ENCODE peak calls at places on chromosomes 2 and 18, in ten cellular contexts. F is ovary, C is Peyer's patch, K is IMR-90, H is HepG2, J is GM12878, V is esophagus squamous epithelium, Q is stomach, P is spleen, Y is tibial nerve. E is an unnamed sample. For H3K27me3 and H3K4me1, the result is how much of the 10 kb centered on the place peaks cover.

GRCh38 chr2:168196764-168197180 is 50.6 kb downstream of the STK39 start:
- DNase-seq in H (peak), C (peak), J (no peak), K (no peak), P (no peak), V (no peak), Y (no peak), Q (peak), F (no peak), E (no peak)

GRCh38 chr2:157897106-157897971 is 21.2 kb upstream of the ACVR1 start:
- DNase-seq in Y (no peak), F (no peak), P (no peak), J (no peak), H (no peak), Q (no peak), V (no peak), C (peak), K (no peak), E (no peak)

GRCh38 chr2:144925886-144926285 is 406.0 kb upstream of the ZEB2 start:
- DNase-seq in J (no peak), V (no peak), K (no peak), C (no peak), Y (no peak), P (no peak), H (no peak), F (no peak), Q (no peak), E (no peak)

GRCh38 chr18:55763298-55763697 is 175.3 kb upstream of the TCF4 start:
- DNase-seq in P (no peak), J (no peak), H (no peak), K (peak), Q (no peak), C (no peak), V (no peak), F (no peak), Y (no peak), E (no peak)

GRCh38 chr2:41621578-41621977 is 426.2 kb upstream of the PKDCC start:
- DNase-seq in H (no peak), C (no peak), V (no peak), K (no peak), J (no peak), Y (no peak), Q (no peak), P (no peak), F (no peak), E (no peak)

GRCh38 chr2:187319441-187320108 is 128.5 kb downstream of the CALCRL start:
- DNase-seq in F (no peak), K (no peak), Y (no peak), J (no peak), P (no peak), V (no peak), H (no peak), C (no peak), Q (no peak), E (no peak)

GRCh38 chr2:179226203-179226960 is 38.2 kb downstream of the SESTD1 start:
- DNase-seq in V (no peak), Y (no peak), Q (no peak), H (no peak), C (no peak), K (no peak), J (no peak), P (no peak), F (no peak), E (no peak)

GRCh38 chr2:42964444-42965081 is 172.2 kb upstream of the HAAO start:
- DNase-seq in Y (peak), H (no peak), V (no peak), J (no peak), C (peak), P (peak), F (peak), K (peak), Q (no peak), E (peak)

GRCh38 chr2:199431748-199432213 is 26.0 kb downstream of the SATB2 start:
- DNase-seq in J (no peak), F (no peak), H (no peak), Q (no peak), P (no peak), C (no peak), V (no peak), Y (no peak), K (peak), E (no peak)

GRCh38 chr2:7607774-7608173 is 690.6 kb downstream of the RNF144A start:
- DNase-seq in Q (no peak), H (no peak), J (no peak), F (no peak), P (no peak), V (no peak), Y (no peak), C (no peak), K (no peak), E (no peak)

GRCh38 chr2:177396630-177397460 is 4.3 kb downstream of the AGPS start:
- DNase-seq in C (no peak), H (peak), Y (no peak), P (no peak), Q (no peak), J (no peak), V (no peak), F (no peak), K (peak), E (no peak)

GRCh38 chr2:62577994-62578836 is 72.2 kb upstream of the TMEM17 start:
- DNase-seq in V (no peak), Q (no peak), C (no peak), Y (no peak), K (peak), H (peak), P (no peak), J (no peak), F (no peak), E (peak)

GRCh38 chr2:44825702-44826101 is 115.8 kb upstream of the SIX3 start:
- DNase-seq in H (no peak), J (no peak), K (no peak), V (no peak), F (no peak), Y (no peak), C (no peak), P (no peak), Q (no peak), E (no peak)

GRCh38 chr18:36455931-36456330 is 158.4 kb downstream of the FHOD3 start:
- DNase-seq in J (no peak), H (no peak), Y (no peak), P (no peak), F (no peak), V (no peak), C (no peak), K (no peak), Q (no peak), E (no peak)

GRCh38 chr18:44781890-44782289 is 101.2 kb downstream of the SETBP1 start:
- DNase-seq in F (no peak), Q (no peak), J (no peak), K (peak), V (no peak), P (no peak), H (no peak), C (no peak), Y (no peak), E (no peak)

GRCh38 chr18:24860978-24861680 is 400.7 kb downstream of the HRH4 start:
- DNase-seq in P (no peak), C (no peak), V (no peak), J (no peak), H (no peak), K (peak), Y (no peak), Q (no peak), F (no peak), E (no peak)

GRCh38 chr2:5690718-5691658 is 1.2 kb upstream of the SOX11 start:
- DNase-seq in Y (no peak), V (no peak), Q (no peak), J (no peak), H (no peak), F (no peak), P (no peak), K (peak), C (no peak), E (no peak)

GRCh38 chr18:59266019-59266369 is 7.3 kb downstream of the RAX start:
- DNase-seq in F (no peak), H (no peak), C (no peak), P (no peak), V (no peak), J (no peak), Q (no peak), Y (no peak), K (no peak), E (no peak)

GRCh38 chr18:59264651-59265245 is 8.5 kb downstream of the RAX start:
- DNase-seq in F (no peak), H (no peak), J (no peak), C (no peak), Y (no peak), Q (no peak), K (no peak), P (no peak), V (no peak), E (no peak)

GRCh38 chr18:59263566-59264135 is 9.6 kb downstream of the RAX start:
- DNase-seq in Q (no peak), Y (no peak), V (no peak), H (no peak), P (peak), C (no peak), J (no peak), F (no peak), K (no peak), E (no peak)

GRCh38 chr18:59265246-59266018 is 7.8 kb downstream of the RAX start:
- DNase-seq in J (no peak), V (no peak), C (no peak), Q (no peak), K (no peak), F (no peak), H (no peak), P (no peak), Y (no peak), E (no peak)

DNA sequence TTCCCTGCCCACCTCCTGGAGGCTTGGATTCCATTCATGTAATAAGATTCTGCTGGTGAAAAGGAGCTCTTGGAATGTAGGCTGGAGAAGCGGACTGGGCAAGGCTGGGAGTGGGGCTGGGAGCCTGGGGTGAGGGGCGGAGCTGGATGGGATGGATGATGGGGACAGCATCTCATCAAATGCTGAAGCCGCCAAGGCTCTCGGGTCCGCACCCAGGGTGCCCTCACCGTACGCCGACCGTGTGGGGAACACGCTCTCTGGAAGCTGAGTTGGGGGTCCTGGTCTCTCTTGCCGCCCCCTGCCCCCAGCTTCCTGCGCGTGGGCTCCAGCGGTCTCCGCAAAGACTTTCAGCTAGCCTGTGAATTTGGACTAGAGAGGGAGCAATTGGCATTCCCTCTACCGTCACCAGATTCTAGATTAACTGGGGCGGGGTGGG is 9.1 kb downstream of the RAX start:
- DNase-seq in J (no peak), F (no peak), C (no peak), K (no peak), P (no peak), Q (no peak), Y (no peak), V (no peak), H (no peak), E (no peak)
- H3K27me3 ChIP-seq in J (under half), F (under half), C (under half), K (half or more), P (half or more), Q (half or more), Y (under half), V (under half), H (under half), E (under half)

DNA sequence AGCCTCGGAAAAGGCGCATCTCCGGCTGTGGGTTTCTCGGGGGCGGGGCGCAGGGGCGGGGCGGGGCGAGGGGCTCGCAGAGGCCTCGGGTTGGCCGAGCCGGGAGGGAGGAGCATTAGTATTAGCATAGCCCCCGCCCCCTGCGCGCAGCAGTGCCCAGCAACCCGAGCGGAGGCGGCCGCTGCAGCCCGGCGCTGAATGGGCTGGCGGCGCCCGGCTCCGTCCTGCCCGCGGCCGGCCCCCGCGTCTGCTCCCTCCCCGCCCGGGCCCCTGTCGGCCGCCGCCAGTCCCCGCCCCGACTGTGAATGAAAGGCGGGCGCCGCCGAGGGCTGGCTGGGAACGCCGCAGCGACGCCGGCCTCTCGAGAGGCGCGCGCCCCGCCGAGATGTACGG is at the start of gene EFR3B:
- DNase-seq in H (peak), Y (peak), P (peak), J (peak), F (peak), K (peak), Q (peak), V (peak), C (peak), E (peak)
- TF ChIP-seq POLR2A in H (no peak), Y (peak), P (no peak), J (peak), F (peak), K (peak), Q (no peak), V (no peak), C (no peak), E (no peak)

GRCh38 chr2:18151237-18151636 is 272.8 kb downstream of the KCNS3 start:
- DNase-seq in F (no peak), V (no peak), Y (no peak), J (no peak), Q (no peak), P (no peak), K (no peak), H (no peak), C (no peak), E (no peak)
- H3K4me1 ChIP-seq in F (under half), V (under half), Y (under half), J (under half), Q (under half), P (under half), K (under half), H (under half), C (under half), E (under half)

GRCh38 chr2:218983263-218983970 is 1.6 kb downstream of the FEV start:
- DNase-seq in F (no peak), J (no peak), C (no peak), K (no peak), P (no peak), Y (no peak), H (no peak), Q (no peak), V (no peak), E (no peak)

GRCh38 chr2:218982312-218983262 is 2.4 kb downstream of the FEV start:
- DNase-seq in Y (no peak), V (no peak), H (no peak), F (no peak), J (no peak), K (no peak), C (no peak), Q (no peak), P (no peak), E (no peak)

GRCh38 chr2:218980800-218981389 is 4.1 kb downstream of the FEV start:
- DNase-seq in J (no peak), K (no peak), C (no peak), H (no peak), F (no peak), Y (no peak), V (no peak), P (peak), Q (no peak), E (no peak)

GRCh38 chr2:218981390-218982311 is 3.3 kb downstream of the FEV start:
- DNase-seq in Y (no peak), J (no peak), P (peak), C (peak), H (no peak), F (peak), K (peak), Q (peak), V (no peak), E (no peak)

DNA sequence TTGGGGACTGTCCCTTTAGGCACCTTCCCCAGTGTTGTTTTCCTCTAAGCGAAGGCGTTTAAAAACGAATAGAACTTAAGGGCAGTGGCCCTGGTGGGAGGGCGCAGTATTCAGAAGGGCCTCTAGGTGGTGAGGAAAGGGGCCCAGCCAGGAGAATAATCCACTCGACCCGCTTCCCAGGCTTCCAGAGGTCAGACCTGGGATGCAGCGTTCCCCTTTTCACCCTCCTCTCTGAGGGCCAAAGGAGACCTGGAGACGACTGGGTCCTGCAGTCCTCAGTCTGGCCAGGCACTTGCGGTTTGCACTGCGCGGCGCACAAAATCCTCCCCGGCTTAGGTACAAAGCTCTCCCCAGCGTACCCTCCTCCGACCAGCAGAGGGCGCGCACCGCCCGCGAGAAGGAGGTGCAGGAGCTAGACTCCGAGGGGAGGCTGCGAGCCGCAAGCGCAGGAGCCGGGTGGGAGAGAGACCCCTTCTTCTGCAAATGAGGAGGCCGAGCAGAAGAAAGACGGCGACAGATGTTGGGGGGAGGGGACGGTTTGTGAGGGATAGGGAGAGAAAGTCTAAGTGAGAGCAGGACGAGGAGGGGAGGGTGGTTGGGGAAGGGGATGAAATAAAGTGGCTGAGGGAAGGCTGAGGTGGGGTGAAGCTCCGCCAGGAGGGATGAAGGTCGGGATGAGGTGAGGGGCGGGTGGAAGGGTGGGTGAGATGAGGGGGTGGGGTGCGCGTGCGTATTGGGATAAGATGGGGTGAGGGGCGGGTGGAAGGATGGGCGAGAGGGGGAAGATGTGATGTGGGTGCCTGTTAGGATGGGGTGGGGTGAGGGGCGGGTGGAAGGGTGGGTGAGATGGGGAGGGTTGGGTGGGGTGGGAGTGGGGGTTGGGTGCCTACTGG is 4.9 kb downstream of the FEV start:
- DNase-seq in K (peak), V (no peak), F (peak), C (peak), H (peak), J (peak), Y (peak), Q (peak), P (peak), E (peak)
- H3K27me3 ChIP-seq in K (half or more), V (under half), F (under half), C (under half), H (half or more), J (under half), Y (under half), Q (half or more), P (half or more), E (half or more)

GRCh38 chr2:231613655-231614558 is 21.2 kb downstream of the TEX44 start:
- DNase-seq in Y (peak), C (peak), V (peak), K (peak), Q (peak), J (peak), F (peak), P (peak), H (peak), E (peak)
- TF ChIP-seq POLR2A in Y (peak), C (peak), V (no peak), K (no peak), Q (no peak), J (peak), F (peak), P (no peak), H (peak), E (peak)

DNA sequence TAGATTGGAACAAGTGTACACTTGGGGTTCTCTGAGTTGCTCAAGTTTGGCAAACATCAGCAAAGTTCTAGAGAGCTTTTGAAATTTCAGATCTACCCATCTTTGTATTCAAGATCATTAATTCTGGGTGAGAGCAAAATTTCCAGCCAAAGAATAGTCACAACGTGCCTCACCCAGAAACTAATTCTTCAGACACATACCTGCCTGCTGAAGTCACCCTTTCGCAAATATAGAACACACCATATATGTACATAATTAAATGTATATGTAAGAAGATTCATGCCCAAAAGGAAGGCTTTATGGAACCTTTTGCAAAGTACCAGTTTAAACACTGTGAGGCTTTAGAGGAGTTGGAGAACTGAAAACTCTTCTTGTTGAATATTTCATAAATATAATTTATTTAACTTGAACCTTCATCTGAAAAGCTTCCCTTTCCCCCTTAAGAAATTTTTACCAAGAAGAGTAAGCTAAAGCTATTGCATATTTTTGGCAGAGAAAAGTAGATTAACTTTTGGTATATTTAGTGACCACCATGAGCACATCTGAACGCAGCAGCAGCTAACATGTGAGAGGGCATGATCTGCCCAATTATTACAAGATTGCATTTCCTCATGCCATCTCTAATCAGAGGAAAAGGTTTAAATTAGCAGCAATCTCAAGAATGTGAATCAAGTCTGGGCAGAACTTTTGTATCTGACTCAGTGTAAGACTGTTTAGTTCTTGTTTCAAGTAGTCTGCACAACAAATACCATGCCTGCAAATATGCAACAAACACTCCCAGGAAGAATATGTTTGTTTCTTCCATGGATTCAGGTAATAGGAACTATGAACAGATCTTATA is 8.2 kb downstream of the RND3 start:
- DNase-seq in J (no peak), Y (no peak), Q (no peak), H (no peak), P (no peak), K (peak), V (no peak), C (no peak), F (no peak), E (no peak)
- H3K4me1 ChIP-seq in J (under half), Y (under half), Q (half or more), H (under half), P (under half), K (under half), V (under half), C (under half), F (under half), E (under half)

E was measured in breast epithelium.